ENCODE peak calls at places on chromosome 16, in four cellular contexts. P is HepG2, T is K562, L is H1. Y is an unnamed sample.

GRCh38 chr16:73887895-73888294 is 408.7 kb upstream of the PSMD7 start:
- DNase-seq in L (no peak), T (no peak), P (no peak), Y (no peak)

GRCh38 chr16:28163699-28164584 is 47.8 kb downstream of the XPO6 start:
- DNase-seq in L (no peak), T (no peak), P (peak), Y (no peak)

GRCh38 chr16:82715833-82716232 is 89.1 kb downstream of the CDH13 start:
- DNase-seq in P (no peak), L (no peak), T (no peak), Y (no peak)

GRCh38 chr16:85557976-85558589 is 55.0 kb upstream of the GSE1 start:
- DNase-seq in T (no peak), L (no peak), P (no peak), Y (no peak)

GRCh38 chr16:12724216-12724615 is 79.5 kb downstream of the CPPED1 start:
- DNase-seq in P (no peak), L (no peak), T (no peak), Y (no peak)

GRCh38 chr16:74716355-74716754 is 15.7 kb upstream of the MLKL start:
- DNase-seq in P (no peak), L (no peak), T (peak), Y (no peak)

GRCh38 chr16:84268661-84269060 is 26.0 kb upstream of the WFDC1 start:
- DNase-seq in T (no peak), L (no peak), P (no peak), Y (no peak)

GRCh38 chr16:65621640-65622039 is 499.8 kb upstream of the CDH11 start:
- DNase-seq in P (no peak), L (no peak), T (no peak), Y (no peak)

GRCh38 chr16:57091200-57091989 is 988 bp upstream of the CPNE2 start:
- DNase-seq in L (peak), P (peak), T (no peak), Y (peak)

GRCh38 chr16:74667215-74667765 is 613 bp upstream of the RFWD3 start:
- DNase-seq in L (no peak), P (peak), T (peak), Y (peak)

GRCh38 chr16:20887207-20887606 is 13.0 kb downstream of the DCUN1D3 start:
- DNase-seq in P (no peak), L (no peak), T (no peak), Y (no peak)

GRCh38 chr16:74842413-74842812 is 67.8 kb upstream of the FA2H start:
- DNase-seq in L (no peak), P (no peak), T (no peak), Y (no peak)

GRCh38 chr16:58418601-58419000 is 26.3 kb downstream of the GINS3 start:
- DNase-seq in P (no peak), T (peak), L (no peak), Y (no peak)

GRCh38 chr16:76837872-76838271 is 353.1 kb upstream of the MON1B start:
- DNase-seq in P (no peak), L (no peak), T (no peak), Y (no peak)

GRCh38 chr16:80932725-80933124 is 74.0 kb downstream of the CMC2 start:
- DNase-seq in L (no peak), P (no peak), T (no peak), Y (peak)

GRCh38 chr16:69481901-69482341 is 57.5 kb downstream of the CYB5B start:
- DNase-seq in T (peak), P (no peak), L (no peak), Y (no peak)

GRCh38 chr16:69417537-69418199 is 6.8 kb upstream of the CYB5B start:
- DNase-seq in T (no peak), L (no peak), P (peak), Y (peak)

GRCh38 chr16:55152875-55153390 is 171.1 kb upstream of the IRX6 start:
- DNase-seq in P (no peak), T (no peak), L (no peak), Y (no peak)

GRCh38 chr16:80369559-80369958 is 171.2 kb upstream of the DYNLRB2 start:
- DNase-seq in T (no peak), P (peak), L (peak), Y (peak)

GRCh38 chr16:8741636-8742427 is 55.6 kb downstream of the TMEM186 start:
- DNase-seq in P (no peak), L (no peak), T (no peak), Y (no peak)

GRCh38 chr16:10616744-10617640 is 36.6 kb upstream of the EMP2 start:
- DNase-seq in L (no peak), T (peak), P (peak), Y (peak)

GRCh38 chr16:27240948-27241531 is 27.5 kb downstream of the NSMCE1 start:
- DNase-seq in L (no peak), T (no peak), P (no peak), Y (no peak)

GRCh38 chr16:30009085-30009862 is 1.6 kb downstream of the DOC2A start:
- DNase-seq in T (no peak), L (no peak), P (no peak), Y (no peak)

GRCh38 chr16:79848739-79849518 is 248.4 kb upstream of the MAF start:
- DNase-seq in L (no peak), P (no peak), T (no peak), Y (no peak)

GRCh38 chr16:70576431-70577255 is 53.0 kb downstream of the SF3B3 start:
- DNase-seq in T (no peak), L (no peak), P (peak), Y (no peak)

GRCh38 chr16:71645450-71645849 is 19.5 kb downstream of the MARVELD3 start:
- DNase-seq in L (no peak), T (peak), P (peak), Y (peak)

GRCh38 chr16:10266809-10267208 is 84.6 kb upstream of the GRIN2A start:
- DNase-seq in L (no peak), P (no peak), T (no peak), Y (no peak)

GRCh38 chr16:81578015-81578554 is 133.5 kb downstream of the CMIP start:
- DNase-seq in T (no peak), P (no peak), L (no peak), Y (no peak)

GRCh38 chr16:30065943-30066881 is 652 bp downstream of the ALDOA start:
- DNase-seq in T (peak), P (no peak), L (no peak), Y (peak)

GRCh38 chr16:54654429-54654828 is 276.2 kb upstream of the IRX5 start:
- DNase-seq in L (no peak), P (no peak), T (no peak), Y (no peak)

DNA sequence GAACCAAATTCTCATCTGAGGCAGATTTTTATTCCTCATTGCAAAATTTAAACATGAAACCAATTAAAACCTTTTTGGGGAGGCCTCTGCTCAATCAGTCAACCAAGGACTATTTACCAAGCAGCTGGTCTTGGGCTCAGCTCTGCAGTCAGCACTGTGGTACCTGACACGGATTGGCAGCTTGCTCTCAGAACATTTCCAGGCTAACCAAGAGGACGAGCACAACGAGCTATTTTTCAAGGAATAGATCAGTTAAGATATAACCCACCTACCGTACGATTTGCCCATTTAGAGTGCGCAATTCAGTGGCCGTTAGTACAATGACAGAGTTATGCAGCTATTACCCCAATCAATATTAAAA is 26.4 kb upstream of the KLHDC4 start:
- DNase-seq in L (no peak), P (no peak), T (no peak), Y (no peak)
- H3K4me2 ChIP-seq in L (no peak), P (no peak), T (no peak), Y (peak)

GRCh38 chr16:88925540-88925887 is 51.5 kb downstream of the CBFA2T3 start:
- DNase-seq in L (no peak), T (no peak), P (no peak), Y (no peak)

GRCh38 chr16:88923450-88923849 is 53.6 kb downstream of the CBFA2T3 start:
- DNase-seq in P (no peak), L (no peak), T (no peak), Y (no peak)

GRCh38 chr16:88923926-88924833 is 52.8 kb downstream of the CBFA2T3 start:
- DNase-seq in T (no peak), P (peak), L (no peak), Y (no peak)

GRCh38 chr16:88926374-88926990 is 50.5 kb downstream of the CBFA2T3 start:
- DNase-seq in L (no peak), P (peak), T (no peak), Y (no peak)

DNA sequence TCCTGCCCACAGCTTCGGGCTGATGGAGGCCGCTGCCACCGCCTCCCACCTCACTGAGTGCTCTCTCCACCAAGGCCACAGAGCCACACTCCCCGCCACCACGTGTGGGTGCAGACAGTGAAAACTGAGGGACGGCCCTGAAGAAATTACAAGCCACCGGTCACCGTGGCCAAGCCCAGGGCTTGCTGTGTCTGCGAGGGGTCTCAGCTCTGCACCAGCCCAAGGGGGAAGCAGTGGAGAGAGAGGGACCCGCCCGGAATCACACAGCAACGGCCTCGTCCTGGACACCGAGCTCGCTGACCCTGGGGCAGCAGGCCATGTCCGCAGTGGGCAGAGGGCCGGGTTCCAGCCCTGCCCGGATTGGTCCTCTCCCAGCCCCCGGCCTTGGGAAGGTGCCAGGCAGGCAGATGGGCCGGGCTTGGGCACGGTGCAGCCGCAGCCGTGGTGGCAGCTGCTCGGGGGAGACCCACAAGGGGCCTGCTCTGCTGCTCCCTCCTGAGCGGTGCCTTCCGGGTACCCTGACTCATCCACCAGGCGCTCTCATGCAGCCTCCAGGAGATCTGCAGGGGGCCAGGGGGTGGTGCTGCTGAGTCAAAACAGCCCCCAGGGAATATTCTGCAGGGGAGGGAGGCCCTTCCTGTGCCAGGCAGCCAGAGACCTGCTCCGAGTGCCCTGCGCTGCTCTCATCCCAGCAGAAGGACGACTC is 52.0 kb downstream of the CBFA2T3 start:
- DNase-seq in T (peak), L (peak), P (peak), Y (peak)
- TF ChIP-seq POLR2A in T (no peak), L (no peak), P (no peak), Y (no peak)

GRCh38 chr16:14014284-14014625 is 56.9 kb upstream of the MRTFB start:
- DNase-seq in P (no peak), L (no peak), T (no peak), Y (no peak)

GRCh38 chr16:14013571-14014283 is 57.4 kb upstream of the MRTFB start:
- DNase-seq in L (no peak), T (no peak), P (peak), Y (peak)

GRCh38 chr16:14013145-14013570 is 58.0 kb upstream of the MRTFB start:
- DNase-seq in T (no peak), P (no peak), L (no peak), Y (no peak)

GRCh38 chr16:14011846-14012245 is 59.3 kb upstream of the MRTFB start:
- DNase-seq in T (no peak), P (no peak), L (no peak), Y (no peak)

GRCh38 chr16:14011006-14011405 is 60.1 kb upstream of the MRTFB start:
- DNase-seq in P (no peak), T (no peak), L (no peak), Y (no peak)
- TF ChIP-seq RNF2 in P (no peak), T (no peak), L (no peak), Y (no peak)

GRCh38 chr16:88380619-88381018 is 2.1 kb upstream of the ZNF469 start:
- DNase-seq in L (no peak), P (no peak), T (no peak), Y (no peak)

GRCh38 chr16:88380099-88380498 is 2.7 kb upstream of the ZNF469 start:
- DNase-seq in T (no peak), P (no peak), L (no peak), Y (no peak)

GRCh38 chr16:88382491-88383400 is at the start of gene ZNF469:
- DNase-seq in P (no peak), L (no peak), T (no peak), Y (peak)

GRCh38 chr16:88383401-88384221 is 852 bp downstream of the ZNF469 start:
- DNase-seq in P (no peak), T (peak), L (no peak), Y (peak)

DNA sequence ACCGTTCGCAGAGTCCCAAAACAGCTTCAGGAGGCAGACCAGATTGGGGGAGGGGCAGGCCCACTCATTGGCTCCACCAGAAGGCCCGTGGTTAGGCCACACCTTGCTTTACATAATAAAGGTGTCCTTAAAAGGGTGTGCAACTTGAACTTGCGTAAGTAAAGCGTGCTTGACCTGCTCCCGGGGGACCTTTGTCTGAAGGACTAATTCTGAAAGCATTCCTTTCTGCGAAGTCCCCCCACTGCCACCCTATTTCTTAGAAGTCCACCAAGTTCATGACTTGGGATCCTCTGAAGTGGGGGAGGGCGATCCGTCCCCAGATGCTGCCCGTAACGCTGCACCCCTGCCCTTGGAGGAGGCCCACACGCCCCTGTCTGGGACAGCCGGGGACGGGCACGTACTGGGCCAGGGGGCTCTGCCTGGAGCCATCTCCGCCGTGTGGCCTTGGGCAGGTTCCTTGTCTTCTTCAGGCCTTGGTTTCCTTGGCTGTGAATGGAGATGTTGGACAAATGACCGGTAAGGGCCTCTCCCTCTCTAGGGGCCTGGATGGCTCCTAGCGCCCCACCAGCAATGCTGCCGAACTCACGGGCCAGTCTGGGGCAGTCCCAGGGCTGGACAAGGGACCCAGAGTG is 823 bp upstream of the ZNF469 start:
- DNase-seq in P (no peak), T (no peak), L (peak), Y (no peak)
- H3K4me2 ChIP-seq in P (no peak), T (no peak), L (peak), Y (peak)

GRCh38 chr16:4768549-4769305 is 1.8 kb upstream of the ZNF500 start:
- DNase-seq in P (peak), L (peak), T (peak), Y (peak)
- TF ChIP-seq POLR2A in P (peak), L (peak), T (peak), Y (peak)

DNA sequence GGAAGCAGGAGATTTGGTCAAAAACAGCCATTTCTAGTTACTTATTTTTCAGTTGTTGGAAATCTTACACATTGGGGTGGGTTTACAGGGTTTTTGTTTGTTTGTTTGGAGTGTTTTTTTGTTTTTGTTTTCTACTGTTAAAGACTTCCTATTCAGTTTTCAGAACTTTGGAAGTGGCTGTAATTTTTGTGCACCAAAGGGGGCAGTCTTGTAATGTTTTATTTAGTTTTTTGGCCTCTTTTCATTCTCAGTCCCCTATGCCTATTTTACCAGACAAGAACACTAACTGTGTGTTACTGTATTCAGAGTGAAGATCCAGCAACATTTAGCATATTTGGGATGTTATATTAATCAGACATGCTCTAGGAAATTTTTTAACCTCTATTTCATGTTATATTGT is 20.6 kb downstream of the TPPP3 start:
- DNase-seq in P (no peak), T (no peak), L (no peak), Y (peak)
- TF ChIP-seq RNF2 in P (no peak), T (no peak), L (no peak), Y (no peak)

GRCh38 chr16:68381363-68381724 is 67.0 kb downstream of the SMPD3 start:
- DNase-seq in T (peak), P (no peak), L (no peak), Y (peak)
- H3K4me2 ChIP-seq in T (peak), P (peak), L (no peak), Y (no peak)

GRCh38 chr16:83781-84615 is 6.0 kb downstream of the MPG start:
- DNase-seq in L (no peak), P (no peak), T (no peak), Y (no peak)
- TF ChIP-seq POLR2A in L (no peak), P (no peak), T (peak), Y (no peak)

GRCh38 chr16:31507617-31507928 is 618 bp downstream of the RUSF1 start:
- DNase-seq in P (no peak), T (no peak), L (no peak), Y (no peak)

GRCh38 chr16:31508706-31509523 is 724 bp upstream of the RUSF1 start:
- DNase-seq in L (no peak), T (no peak), P (peak), Y (no peak)

GRCh38 chr16:31504159-31504558 is 4.0 kb downstream of the RUSF1 start:
- DNase-seq in P (no peak), T (no peak), L (no peak), Y (no peak)

GRCh38 chr16:31505483-31505882 is 2.7 kb downstream of the RUSF1 start:
- DNase-seq in T (no peak), L (no peak), P (no peak), Y (no peak)

GRCh38 chr16:31507929-31508705 is at the start of gene RUSF1:
- DNase-seq in T (peak), P (peak), L (peak), Y (peak)
- TF ChIP-seq RNF2 in T (peak), P (peak), L (no peak), Y (no peak)

GRCh38 chr16:50284131-50284911 is 18.0 kb downstream of the ADCY7 start:
- DNase-seq in T (no peak), L (no peak), P (peak), Y (no peak)
- H3K4me2 ChIP-seq in T (no peak), L (no peak), P (peak), Y (no peak)

Y was measured in A549.